ENCODE peak calls at places on chromosomes 2 and 18, in eight cellular contexts. A is osteoblast, K is mucosa of descending colon, Z is left ventricle myocardium inferior, P is epithelial cell of esophagus, I is Caco-2, O is endodermal cell, V is fibroblast of mammary gland. X is an unnamed sample.

GRCh38 chr18:70046207-70046606 is 98.5 kb upstream of the CD226 start:
- DNase-seq in I (no peak), P (peak; percentile 45), O (no peak), Z (no peak), A (no peak), V (peak; percentile 81), K (no peak), X (no peak)

GRCh38 chr18:57052173-57052572 is 94.7 kb upstream of the BOD1L2 start:
- DNase-seq in V (no peak), P (no peak), O (no peak), A (no peak), K (no peak), I (no peak), Z (no peak), X (no peak)

GRCh38 chr2:229178117-229178516 is 93.0 kb downstream of the PID1 start:
- DNase-seq in I (no peak), Z (no peak), O (no peak), V (no peak), K (no peak), A (no peak), P (no peak), X (no peak)

GRCh38 chr18:79529991-79530390 is 134.3 kb downstream of the NFATC1 start:
- DNase-seq in P (no peak), I (no peak), V (no peak), Z (no peak), K (peak; percentile 31), A (no peak), O (no peak), X (no peak)

GRCh38 chr2:163594572-163594971 is 141.2 kb downstream of the FIGN start:
- DNase-seq in A (no peak), O (no peak), Z (no peak), P (no peak), V (no peak), I (no peak), K (no peak), X (no peak)

GRCh38 chr2:22221006-22221405 is 1097.2 kb downstream of the TDRD15 start:
- DNase-seq in P (no peak), K (no peak), I (no peak), O (no peak), A (no peak), Z (no peak), V (no peak), X (no peak)

GRCh38 chr2:33126973-33127372 is 180.2 kb downstream of the LTBP1 start:
- DNase-seq in O (no peak), I (no peak), Z (no peak), A (no peak), P (peak; percentile 49), V (peak; percentile 87), K (no peak), X (no peak)

GRCh38 chr2:86358982-86359381 is 21.6 kb upstream of the REEP1 start:
- DNase-seq in A (no peak), K (no peak), V (no peak), Z (no peak), P (no peak), O (no peak), I (no peak), X (no peak)

GRCh38 chr2:237927135-237927534 is 39.7 kb upstream of the UBE2F start:
- DNase-seq in I (no peak), V (no peak), P (no peak), Z (no peak), A (peak; percentile 29), O (peak; percentile 72), K (no peak), X (no peak)

GRCh38 chr2:110215566-110216158 is 3.3 kb upstream of the MTLN start:
- DNase-seq in I (no peak), V (no peak), O (no peak), A (no peak), K (no peak), P (no peak), Z (no peak), X (no peak)

GRCh38 chr2:72951303-72952095 is 34.2 kb downstream of the EMX1 start:
- DNase-seq in A (no peak), O (peak; percentile 92), P (no peak), I (peak; percentile 21), V (no peak), Z (no peak), K (peak; percentile 28), X (no peak)

GRCh38 chr18:3970929-3971328 is 484.2 kb downstream of the DLGAP1 start:
- DNase-seq in P (no peak), I (peak; percentile 20), A (no peak), Z (no peak), O (no peak), V (no peak), K (no peak), X (no peak)

GRCh38 chr2:215553946-215554345 is 118.1 kb upstream of the FN1 start:
- DNase-seq in P (peak; percentile 21), O (no peak), Z (no peak), V (no peak), A (no peak), I (peak; percentile 9), K (no peak), X (no peak)

GRCh38 chr18:36786686-36787085 is 42.1 kb downstream of the TPGS2 start:
- DNase-seq in O (no peak), A (peak; percentile 74), V (peak; percentile 68), K (no peak), Z (peak; percentile 58), P (peak; percentile 64), I (peak; percentile 5), X (no peak)

GRCh38 chr18:36780748-36781147 is 48.1 kb downstream of the TPGS2 start:
- DNase-seq in V (peak; percentile 16), Z (no peak), I (no peak), K (no peak), O (no peak), P (peak; percentile 39), A (no peak), X (no peak)

GRCh38 chr18:36782710-36783109 is 46.1 kb downstream of the TPGS2 start:
- DNase-seq in Z (no peak), O (no peak), K (no peak), I (no peak), P (no peak), V (no peak), A (no peak), X (no peak)

DNA sequence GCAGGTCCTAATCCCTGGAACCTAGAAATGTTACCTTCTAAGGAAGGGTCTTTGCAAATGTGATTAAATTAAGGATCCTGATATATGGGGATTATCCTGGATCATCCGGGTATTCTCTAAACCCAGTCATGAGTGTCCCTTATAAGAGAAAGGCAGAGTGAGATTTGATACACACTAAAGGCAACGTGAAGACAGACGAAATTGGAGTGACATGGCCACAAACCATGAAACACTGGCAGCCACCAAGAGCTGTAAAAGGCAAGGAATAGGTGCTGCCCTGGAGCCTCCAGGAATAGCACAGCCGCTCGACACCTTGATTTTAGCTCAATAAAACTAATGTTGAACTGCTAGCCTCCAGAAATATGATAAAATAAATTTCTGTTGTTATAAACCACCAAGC is 45.0 kb downstream of the TPGS2 start:
- DNase-seq in K (no peak), O (no peak), A (no peak), Z (no peak), V (no peak), P (no peak), I (no peak), X (no peak)
- TF ChIP-seq CTCF in K (no peak), O (no peak), A (no peak), Z (no peak), V (no peak), P (no peak), I (no peak), X (no peak)

GRCh38 chr2:232592687-232593407 is 40.6 kb upstream of the EFHD1 start:
- DNase-seq in Z (no peak), I (peak; percentile 17), O (no peak), P (peak; percentile 94), A (peak; percentile 94), V (peak; percentile 88), K (peak; percentile 79), X (no peak)
- TF ChIP-seq CTCF in Z (no peak), I (no peak), O (peak; percentile 22), P (peak; percentile 58), A (peak; percentile 13), V (no peak), K (no peak), X (no peak)

GRCh38 chr2:74573747-74574562 is 19.4 kb downstream of the DOK1 start:
- DNase-seq in Z (no peak), K (no peak), O (no peak), P (peak; percentile 77), A (peak; percentile 91), I (no peak), V (peak; percentile 82), X (no peak)

GRCh38 chr2:74571058-74571457 is 16.5 kb downstream of the DOK1 start:
- DNase-seq in K (no peak), O (no peak), I (no peak), Z (no peak), P (no peak), V (no peak), A (no peak), X (no peak)

GRCh38 chr2:74575320-74575719 is 20.8 kb downstream of the DOK1 start:
- DNase-seq in V (peak; percentile 61), O (no peak), P (no peak), Z (no peak), A (no peak), K (no peak), I (no peak), X (no peak)

GRCh38 chr2:74569686-74570085 is 15.2 kb downstream of the DOK1 start:
- DNase-seq in Z (no peak), I (no peak), V (no peak), P (no peak), A (no peak), K (no peak), O (no peak), X (no peak)

DNA sequence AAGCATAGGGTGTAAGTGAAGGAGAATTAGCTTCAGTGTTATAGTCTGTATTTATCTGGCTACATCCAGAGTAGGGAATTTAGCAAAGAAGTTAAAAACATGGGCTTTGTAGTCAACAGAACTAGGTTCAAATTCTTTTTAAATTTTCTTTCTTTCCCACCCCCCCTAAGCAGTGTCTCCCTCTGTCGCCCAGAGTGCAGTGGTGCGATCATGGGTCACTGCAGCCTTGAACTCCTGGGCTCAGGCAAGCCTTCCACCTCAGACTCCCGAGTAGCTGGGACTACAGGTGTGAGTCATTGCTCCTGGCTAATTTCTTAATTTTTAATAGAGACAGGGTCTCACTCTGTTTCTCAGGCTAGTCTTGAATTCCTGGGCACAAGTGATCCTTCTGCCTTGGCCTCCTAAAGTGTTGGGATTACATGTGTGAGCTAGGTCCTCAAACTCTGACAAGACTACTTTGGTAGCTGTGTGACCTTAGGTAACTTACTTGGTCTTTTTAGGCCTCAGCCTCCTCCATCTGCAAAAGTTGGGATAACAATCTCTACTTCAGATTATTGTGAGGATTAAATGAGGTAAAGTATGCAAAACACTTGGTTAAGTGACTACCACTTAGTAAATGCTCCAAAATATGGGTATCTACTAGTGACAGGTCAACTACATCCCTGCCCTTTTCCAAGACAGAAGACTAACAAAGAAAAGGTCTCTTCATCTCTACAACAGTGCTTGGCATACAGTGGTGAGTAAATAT is 17.8 kb downstream of the DOK1 start:
- DNase-seq in Z (no peak), P (no peak), A (no peak), V (no peak), O (peak; percentile 73), I (no peak), K (no peak), X (no peak)
- TF ChIP-seq CTCF in Z (no peak), P (no peak), A (peak; percentile 18), V (peak; percentile 14), O (peak; percentile 68), I (peak; percentile 12), K (no peak), X (no peak)

DNA sequence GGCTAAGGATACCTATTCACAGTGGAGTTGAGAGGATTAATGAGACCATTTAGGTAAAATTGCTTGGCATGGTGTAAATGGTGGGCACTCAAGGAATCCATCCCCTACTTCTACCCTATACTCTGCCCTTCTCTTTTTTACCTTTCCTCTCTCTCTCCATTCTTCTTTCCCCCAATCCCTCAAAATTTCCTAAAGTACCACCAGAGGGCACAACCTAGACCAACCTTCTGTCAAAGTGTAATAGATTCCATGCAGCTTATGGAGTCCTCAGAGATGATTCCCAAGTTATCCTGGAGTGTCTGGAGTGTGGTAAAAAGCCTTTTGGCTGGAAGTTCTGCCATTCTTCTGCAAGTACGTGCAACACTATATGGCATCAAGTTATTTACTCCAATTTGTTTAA is 33.0 kb upstream of the CCDC195 start:
- DNase-seq in I (no peak), O (no peak), A (peak; percentile 8), V (no peak), K (no peak), Z (no peak), P (peak; percentile 24), X (no peak)
- TF ChIP-seq CTCF in I (no peak), O (peak; percentile 71), A (peak; percentile 36), V (peak; percentile 32), K (no peak), Z (no peak), P (peak; percentile 31), X (no peak)

X was measured in omental fat pad.